ENCODE peak calls at places on chromosomes 1 and 21, in six cellular contexts. One of them, this sample, is unnamed.

GRCh38 chr1:68221971-68222355 is 10.4 kb downstream of the WLS start:
- DNase-seq in naive thymus-derived CD4-positive, alpha-beta T cell: no peak
- DNase-seq in NCI-H146: no peak
- DNase-seq in body of pancreas: no peak
- DNase-seq in immature natural killer cell: no peak
- DNase-seq in lung: no peak
- DNase-seq in this sample: no peak

GRCh38 chr1:28756846-28757245 is 20.1 kb downstream of the YTHDF2 start:
- DNase-seq in naive thymus-derived CD4-positive, alpha-beta T cell: peak
- DNase-seq in NCI-H146: no peak
- DNase-seq in body of pancreas: no peak
- DNase-seq in immature natural killer cell: no peak
- DNase-seq in lung: no peak
- DNase-seq in this sample: no peak

GRCh38 chr1:27074175-27074780 is 61.6 kb upstream of the TENT5B start:
- DNase-seq in naive thymus-derived CD4-positive, alpha-beta T cell: no peak
- DNase-seq in NCI-H146: no peak
- DNase-seq in body of pancreas: no peak
- DNase-seq in immature natural killer cell: no peak
- DNase-seq in lung: no peak
- DNase-seq in this sample: no peak

GRCh38 chr1:53139911-53140310 is 2.5 kb downstream of the SLC1A7 start:
- DNase-seq in naive thymus-derived CD4-positive, alpha-beta T cell: no peak
- DNase-seq in NCI-H146: no peak
- DNase-seq in body of pancreas: no peak
- DNase-seq in immature natural killer cell: no peak
- DNase-seq in lung: no peak
- DNase-seq in this sample: no peak

GRCh38 chr1:167342846-167343245 is 122.2 kb downstream of the POU2F1 start:
- DNase-seq in naive thymus-derived CD4-positive, alpha-beta T cell: peak
- DNase-seq in NCI-H146: peak
- DNase-seq in body of pancreas: no peak
- DNase-seq in immature natural killer cell: no peak
- DNase-seq in lung: no peak
- DNase-seq in this sample: no peak

GRCh38 chr21:42532466-42533181 is 19.0 kb downstream of the SLC37A1 start:
- DNase-seq in naive thymus-derived CD4-positive, alpha-beta T cell: no peak
- DNase-seq in NCI-H146: no peak
- DNase-seq in body of pancreas: peak
- DNase-seq in immature natural killer cell: peak
- DNase-seq in lung: peak
- DNase-seq in this sample: no peak

GRCh38 chr1:92958203-92958970 is 2.9 kb downstream of the DIPK1A start:
- DNase-seq in naive thymus-derived CD4-positive, alpha-beta T cell: no peak
- DNase-seq in NCI-H146: no peak
- DNase-seq in body of pancreas: no peak
- DNase-seq in immature natural killer cell: no peak
- DNase-seq in lung: no peak
- DNase-seq in this sample: no peak

GRCh38 chr21:26461500-26461899 is 111.6 kb downstream of the CYYR1 start:
- DNase-seq in naive thymus-derived CD4-positive, alpha-beta T cell: no peak
- DNase-seq in NCI-H146: no peak
- DNase-seq in body of pancreas: no peak
- DNase-seq in immature natural killer cell: no peak
- DNase-seq in lung: no peak
- DNase-seq in this sample: no peak

GRCh38 chr1:16078925-16079656 is 5.6 kb upstream of the FAM131C start:
- DNase-seq in naive thymus-derived CD4-positive, alpha-beta T cell: peak
- DNase-seq in NCI-H146: peak
- DNase-seq in body of pancreas: peak
- DNase-seq in immature natural killer cell: peak
- DNase-seq in lung: peak
- DNase-seq in this sample: peak

GRCh38 chr1:27033059-27033746 is 20.6 kb upstream of the TENT5B start:
- DNase-seq in naive thymus-derived CD4-positive, alpha-beta T cell: no peak
- DNase-seq in NCI-H146: no peak
- DNase-seq in body of pancreas: no peak
- DNase-seq in immature natural killer cell: no peak
- DNase-seq in lung: no peak
- DNase-seq in this sample: no peak